ENCODE peak calls at places on chromosomes 5 and 9, in six cellular contexts. J is CD8-positive, alpha-beta T cell; B is CD4-positive, alpha-beta T cell; L is A549; D is thoracic aorta; G is fibroblast of lung. K is an unnamed sample.

GRCh38 chr5:83219077-83219476 is 141.7 kb downstream of the XRCC4 start:
- DNase-seq in J (no peak), B (no peak), L (no peak), D (no peak), G (no peak), K (no peak)

GRCh38 chr5:77942578-77943239 is 166.6 kb upstream of the TBCA start:
- DNase-seq in J (no peak), B (no peak), L (no peak), D (no peak), G (no peak), K (no peak)

GRCh38 chr9:111559000-111559610 is 34.1 kb downstream of the ZNF483 start:
- DNase-seq in J (no peak), B (no peak), L (peak; percentile 53), D (no peak), G (peak; percentile 48), K (peak; percentile 73)

GRCh38 chr9:96071245-96072124 is 196.0 kb downstream of the ERCC6L2 start:
- DNase-seq in J (no peak), B (no peak), L (peak; percentile 58), D (no peak), G (peak; percentile 62), K (peak; percentile 25)

GRCh38 chr5:164296603-164297080 is 791.2 kb downstream of the MAT2B start:
- DNase-seq in J (no peak), B (no peak), L (no peak), D (no peak), G (peak; percentile 42), K (no peak)

GRCh38 chr9:121776009-121776738 is 124.7 kb downstream of the DAB2IP start:
- DNase-seq in J (no peak), B (no peak), L (no peak), D (no peak), G (no peak), K (no peak)

GRCh38 chr9:93123561-93124283 is 10.3 kb downstream of the NINJ1 start:
- DNase-seq in J (peak; percentile 19), B (no peak), L (no peak), D (no peak), G (no peak), K (no peak)

GRCh38 chr9:135604437-135605237 is 34.7 kb downstream of the GLT6D1 start:
- DNase-seq in J (no peak), B (no peak), L (no peak), D (no peak), G (no peak), K (no peak)

GRCh38 chr9:76989501-76989900 is 30.0 kb upstream of the FOXB2 start:
- DNase-seq in J (no peak), B (no peak), L (no peak), D (no peak), G (no peak), K (no peak)

GRCh38 chr9:15299374-15299939 is 7.6 kb downstream of the TTC39B start:
- DNase-seq in J (peak; percentile 63), B (peak; percentile 32), L (no peak), D (no peak), G (no peak), K (no peak)

GRCh38 chr9:6955251-6955921 is 197.6 kb downstream of the KDM4C start:
- DNase-seq in J (no peak), B (no peak), L (no peak), D (no peak), G (peak; percentile 86), K (peak; percentile 44)

GRCh38 chr9:91843093-91843492 is 106.9 kb downstream of the ROR2 start:
- DNase-seq in J (no peak), B (no peak), L (no peak), D (no peak), G (no peak), K (no peak)

GRCh38 chr5:123428521-123429220 is 5.5 kb upstream of the CEP120 start:
- DNase-seq in J (no peak), B (no peak), L (no peak), D (no peak), G (no peak), K (no peak)

DNA sequence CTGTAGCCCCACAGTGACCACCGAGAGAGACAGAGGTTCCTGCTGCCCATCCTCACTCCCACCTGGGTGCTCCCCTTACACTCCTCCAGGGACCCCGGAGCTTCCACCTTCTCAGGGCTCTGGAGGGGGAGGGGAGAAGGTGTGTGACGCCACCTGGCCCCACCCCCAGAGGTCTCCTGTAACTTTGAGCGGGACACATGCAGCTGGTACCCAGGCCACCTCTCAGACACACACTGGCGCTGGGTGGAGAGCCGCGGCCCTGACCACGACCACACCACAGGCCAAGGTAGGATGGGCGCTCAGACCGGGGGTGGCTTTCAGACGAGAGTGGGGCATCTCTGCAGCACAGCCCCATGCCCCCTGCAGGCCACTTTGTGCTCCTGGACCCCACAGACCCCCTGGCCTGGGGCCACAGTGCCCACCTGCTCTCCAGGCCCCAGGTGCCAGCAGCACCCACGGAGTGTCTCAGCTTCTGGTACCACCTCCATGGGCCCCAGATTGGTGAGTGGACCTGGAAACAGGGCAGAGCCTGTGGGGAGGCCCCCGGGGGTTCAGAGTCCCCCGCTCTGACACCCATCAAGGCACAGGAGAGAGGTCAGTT is 4.5 kb downstream of the MAMDC4 start:
- DNase-seq in J (peak; percentile 19), B (no peak), L (no peak), D (no peak), G (no peak), K (no peak)
- TF ChIP-seq CTCF in J (no peak), B (no peak), L (no peak), D (no peak), G (no peak), K (no peak)

GRCh38 chr5:175701797-175702196 is 43.9 kb downstream of the HRH2 start:
- DNase-seq in J (no peak), B (no peak), L (no peak), D (no peak), G (no peak), K (no peak)

GRCh38 chr5:175696855-175697198 is 39.0 kb downstream of the HRH2 start:
- DNase-seq in J (no peak), B (no peak), L (no peak), D (no peak), G (no peak), K (no peak)

GRCh38 chr5:175697846-175698245 is 40.0 kb downstream of the HRH2 start:
- DNase-seq in J (no peak), B (no peak), L (no peak), D (no peak), G (no peak), K (no peak)

GRCh38 chr5:175698401-175699115 is 40.7 kb downstream of the HRH2 start:
- DNase-seq in J (no peak), B (no peak), L (no peak), D (no peak), G (no peak), K (no peak)

GRCh38 chr5:175700991-175701390 is 43.1 kb downstream of the HRH2 start:
- DNase-seq in J (no peak), B (no peak), L (peak; percentile 25), D (no peak), G (no peak), K (no peak)
- TF ChIP-seq CTCF in J (peak; percentile 39), B (peak; percentile 53), L (peak; percentile 37), D (peak; percentile 37), G (no peak), K (no peak)

GRCh38 chr5:9313751-9314150 is 232.1 kb downstream of the SEMA5A start:
- DNase-seq in J (no peak), B (no peak), L (no peak), D (no peak), G (no peak), K (no peak)
- TF ChIP-seq CTCF in J (no peak), B (no peak), L (no peak), D (no peak), G (no peak), K (no peak)

GRCh38 chr5:110413856-110414255 is 312.6 kb downstream of the TMEM232 start:
- DNase-seq in J (no peak), B (no peak), L (no peak), D (no peak), G (peak; percentile 6), K (peak; percentile 20)

GRCh38 chr5:110414360-110414759 is 312.1 kb downstream of the TMEM232 start:
- DNase-seq in J (no peak), B (no peak), L (no peak), D (no peak), G (peak; percentile 31), K (peak; percentile 42)
- TF ChIP-seq CTCF in J (peak; percentile 18), B (no peak), L (no peak), D (peak; percentile 32), G (peak; percentile 50), K (peak; percentile 66)

DNA sequence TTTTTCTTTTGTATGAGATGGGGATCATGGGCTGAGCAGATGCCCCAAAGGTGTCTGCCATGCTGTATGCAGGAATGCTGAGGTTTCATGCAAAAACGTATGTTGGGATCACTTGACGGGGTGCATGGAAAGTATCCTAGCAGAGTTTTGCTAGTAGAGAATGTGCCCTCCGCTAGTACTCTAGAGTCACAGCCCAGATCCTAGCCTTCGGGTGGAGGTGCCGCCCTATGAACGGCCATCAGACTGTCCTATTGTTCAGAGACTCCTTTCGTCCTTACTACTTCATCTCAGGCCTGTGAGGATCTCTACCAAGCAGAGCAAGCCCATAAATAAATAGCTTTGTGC is 69.6 kb upstream of the SPATA31E1 start:
- DNase-seq in J (no peak), B (no peak), L (no peak), D (no peak), G (no peak), K (no peak)
- TF ChIP-seq CTCF in J (no peak), B (no peak), L (no peak), D (no peak), G (no peak), K (no peak)

GRCh38 chr5:91271999-91272398 is 111.1 kb downstream of the ARRDC3 start:
- DNase-seq in J (no peak), B (no peak), L (no peak), D (no peak), G (no peak), K (no peak)

GRCh38 chr5:91264311-91265051 is 118.6 kb downstream of the ARRDC3 start:
- DNase-seq in J (no peak), B (no peak), L (no peak), D (no peak), G (no peak), K (no peak)

GRCh38 chr5:91263898-91264297 is 119.2 kb downstream of the ARRDC3 start:
- DNase-seq in J (no peak), B (no peak), L (no peak), D (no peak), G (no peak), K (no peak)

GRCh38 chr5:91269198-91269597 is 113.9 kb downstream of the ARRDC3 start:
- DNase-seq in J (no peak), B (no peak), L (no peak), D (no peak), G (no peak), K (no peak)

GRCh38 chr5:91266184-91266705 is 116.9 kb downstream of the ARRDC3 start:
- DNase-seq in J (no peak), B (no peak), L (peak; percentile 26), D (no peak), G (peak; percentile 58), K (peak; percentile 47)
- TF ChIP-seq CTCF in J (no peak), B (no peak), L (no peak), D (peak; percentile 54), G (no peak), K (peak; percentile 25)

DNA sequence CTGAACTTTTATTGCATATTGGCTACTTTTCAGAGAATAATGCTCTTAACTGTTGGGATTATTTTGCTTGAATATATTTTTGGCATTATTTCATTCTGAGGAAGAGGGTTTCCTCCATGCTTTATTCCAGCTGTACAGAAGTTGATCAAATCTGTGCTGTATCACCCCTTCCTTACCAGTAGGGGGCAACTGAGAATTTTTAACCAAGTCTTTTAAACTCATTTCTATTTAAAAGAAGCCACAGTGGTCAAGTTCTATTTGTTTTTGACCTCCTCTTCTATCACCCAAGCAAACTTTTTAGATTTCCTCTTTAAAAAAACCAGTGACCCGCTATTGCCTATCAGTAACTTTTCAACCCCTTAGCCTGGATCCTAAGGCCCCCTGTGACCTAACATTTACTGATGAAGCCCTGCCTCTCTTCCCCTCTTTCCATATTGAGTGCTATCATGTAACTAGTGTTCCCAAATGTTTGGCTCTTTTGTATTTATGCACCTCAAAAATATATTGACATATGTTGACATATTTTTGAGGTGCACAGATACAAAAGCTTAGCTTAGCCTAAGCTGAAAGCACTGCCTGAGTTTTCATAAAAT is 80.6 kb downstream of the FBXO4 start:
- DNase-seq in J (no peak), B (no peak), L (peak; percentile 19), D (no peak), G (peak; percentile 49), K (peak; percentile 36)
- TF ChIP-seq CTCF in J (peak; percentile 84), B (peak; percentile 81), L (peak; percentile 48), D (peak; percentile 69), G (peak; percentile 80), K (peak; percentile 93)

K was measured in AG10803.